ENCODE peak calls at places on chromosome 6, in nine cellular contexts. P is neuronal stem cell; D is NCI-H748 treated with DMSO at 0.1 percent for 48 hours; E is small intestine; W is activated naive CD8-positive, alpha-beta T cell treated with anti-CD3 and anti-CD28 coated beads for 36 hours; N is tibial artery; B is activated CD8-positive, alpha-beta memory T cell treated with anti-CD3 and anti-CD28 coated beads for 4 hours; U is stimulated activated CD8-positive, alpha-beta memory T cell treated with anti-CD3 and anti-CD28 coated beads, Interleukin-7, amount 100 ng/mL, for 48 hours; X is AG09309. O is an unnamed sample.

GRCh38 chr6:129567374-129567773 is 142.6 kb downstream of the ARHGAP18 start:
- DNase-seq in P (no peak), E (peak), N (no peak), D (no peak), B (peak), W (peak), X (no peak), U (peak), O (peak)

GRCh38 chr6:36739947-36740817 is 42.6 kb downstream of the RAB44 start:
- DNase-seq in W (no peak), N (no peak), X (no peak), P (no peak), E (no peak), D (no peak), B (no peak), U (no peak), O (no peak)

GRCh38 chr6:163892814-163893561 is 478.5 kb downstream of the QKI start:
- DNase-seq in P (no peak), W (no peak), U (no peak), B (no peak), E (no peak), N (no peak), D (no peak), X (no peak), O (no peak)

GRCh38 chr6:166671434-166672061 is 44.5 kb upstream of the RPS6KA2 start:
- DNase-seq in B (no peak), X (no peak), E (no peak), W (no peak), U (no peak), D (no peak), N (no peak), P (no peak), O (no peak)

GRCh38 chr6:21371676-21372161 is 221.8 kb upstream of the SOX4 start:
- DNase-seq in D (no peak), W (no peak), N (no peak), U (no peak), B (no peak), E (peak), P (peak), X (peak), O (no peak)

GRCh38 chr6:111750753-111751684 is 122.2 kb downstream of the FYN start:
- DNase-seq in U (no peak), X (no peak), D (no peak), W (peak), P (no peak), N (no peak), B (peak), E (peak), O (peak)

GRCh38 chr6:139443226-139444112 is 69.0 kb upstream of the CITED2 start:
- DNase-seq in U (no peak), D (no peak), P (no peak), N (no peak), X (no peak), E (no peak), W (no peak), B (no peak), O (no peak)

GRCh38 chr6:40106840-40107239 is 172.6 kb upstream of the MOCS1 start:
- DNase-seq in P (no peak), D (no peak), U (no peak), N (no peak), B (no peak), W (no peak), E (no peak), X (no peak), O (no peak)

GRCh38 chr6:20159781-20160540 is 52.3 kb downstream of the MBOAT1 start:
- DNase-seq in N (no peak), P (no peak), D (no peak), E (no peak), X (no peak), B (no peak), W (no peak), U (no peak), O (no peak)

GRCh38 chr6:164520916-164521315 is 788.5 kb downstream of the C6orf118 start:
- DNase-seq in E (no peak), P (no peak), N (no peak), D (no peak), B (no peak), U (no peak), X (no peak), W (no peak), O (no peak)

GRCh38 chr6:125989631-125990030 is 3.3 kb downstream of the TRMT11 start:
- DNase-seq in P (no peak), N (no peak), W (no peak), D (no peak), U (no peak), E (peak), B (no peak), X (no peak), O (no peak)

GRCh38 chr6:140478631-140479030 is 1104.2 kb upstream of the CITED2 start:
- DNase-seq in E (no peak), U (no peak), W (no peak), N (no peak), B (no peak), D (no peak), P (no peak), X (no peak), O (no peak)

GRCh38 chr6:90435207-90435899 is 138.7 kb upstream of the BACH2 start:
- DNase-seq in W (no peak), E (no peak), X (no peak), U (no peak), P (no peak), B (no peak), D (no peak), N (no peak), O (no peak)

GRCh38 chr6:35058827-35059522 is 82.2 kb downstream of the TCP11 start:
- DNase-seq in X (no peak), P (no peak), N (no peak), W (no peak), U (no peak), E (peak), D (no peak), B (no peak), O (no peak)

GRCh38 chr6:394641-395289 is 3.2 kb downstream of the IRF4 start:
- DNase-seq in P (no peak), E (no peak), B (no peak), U (no peak), N (no peak), W (no peak), D (no peak), X (no peak), O (no peak)

GRCh38 chr6:32107447-32107846 is 1.7 kb downstream of the TNXB start:
- DNase-seq in U (no peak), D (no peak), E (no peak), B (no peak), W (no peak), X (no peak), N (peak), P (no peak), O (no peak)

GRCh38 chr6:27872634-27873028 is 39.6 kb downstream of the OR2B2 start:
- DNase-seq in N (no peak), U (no peak), X (no peak), P (no peak), D (no peak), E (no peak), B (no peak), W (no peak), O (no peak)

GRCh38 chr6:128710305-128710704 is 172.6 kb upstream of the LAMA2 start:
- DNase-seq in D (no peak), N (no peak), E (no peak), U (no peak), P (no peak), W (no peak), X (peak), B (no peak), O (no peak)

GRCh38 chr6:21902766-21903165 is 309.2 kb downstream of the SOX4 start:
- DNase-seq in N (no peak), E (no peak), U (no peak), B (no peak), W (no peak), D (no peak), P (no peak), X (no peak), O (no peak)

GRCh38 chr6:69578366-69578890 is 218.4 kb downstream of the LMBRD1 start:
- DNase-seq in E (no peak), B (no peak), N (no peak), W (no peak), P (no peak), X (no peak), D (no peak), U (no peak), O (no peak)

GRCh38 chr6:93242049-93242448 is 177.3 kb downstream of the EPHA7 start:
- DNase-seq in P (peak), W (no peak), B (no peak), X (no peak), N (no peak), U (no peak), E (no peak), D (no peak), O (no peak)

O was measured in endothelial cell.